ENCODE peak calls at places on chromosomes 6 and 20, in seven cellular contexts. O, P, Q, R, V, B and T are unnamed samples.

GRCh38 chr20:30815577-30816181 is 441.8 kb upstream of the DEFB115 start:
- DNase-seq in O (no peak), P (no peak), Q (no peak), R (no peak), V (no peak), B (no peak), T (peak)

GRCh38 chr6:21137708-21138358 is 455.7 kb upstream of the SOX4 start:
- DNase-seq in O (peak), P (peak), Q (no peak), R (no peak), V (no peak), B (no peak), T (no peak)

GRCh38 chr6:105164418-105164817 is 15.4 kb downstream of the POPDC3 start:
- DNase-seq in O (no peak), P (peak), Q (no peak), R (no peak), V (peak), B (peak), T (no peak)

GRCh38 chr20:5835234-5835845 is 85.1 kb downstream of the SHLD1 start:
- DNase-seq in O (no peak), P (peak), Q (no peak), R (no peak), V (peak), B (no peak), T (no peak)

GRCh38 chr20:33463332-33464101 is 20.0 kb upstream of the SNTA1 start:
- DNase-seq in O (no peak), P (no peak), Q (no peak), R (no peak), V (no peak), B (no peak), T (no peak)

GRCh38 chr20:50572922-50573777 is 63.0 kb downstream of the PTPN1 start:
- DNase-seq in O (peak), P (no peak), Q (peak), R (no peak), V (peak), B (peak), T (no peak)

GRCh38 chr20:38426006-38426405 is 9.1 kb downstream of the SNHG17 start:
- DNase-seq in O (peak), P (peak), Q (no peak), R (no peak), V (peak), B (no peak), T (no peak)

GRCh38 chr6:79466222-79466834 is 70.9 kb downstream of the LCA5 start:
- DNase-seq in O (no peak), P (peak), Q (no peak), R (no peak), V (peak), B (no peak), T (no peak)

GRCh38 chr20:10074513-10074912 is 39.7 kb downstream of the ANKEF1 start:
- DNase-seq in O (peak), P (peak), Q (no peak), R (no peak), V (peak), B (no peak), T (no peak)

GRCh38 chr6:50128420-50129005 is 78.8 kb upstream of the DEFB112 start:
- DNase-seq in O (no peak), P (peak), Q (no peak), R (no peak), V (peak), B (peak), T (no peak)

GRCh38 chr20:41180599-41181333 is 43.4 kb downstream of the PLCG1 start:
- DNase-seq in O (no peak), P (no peak), Q (peak), R (peak), V (no peak), B (no peak), T (peak)

GRCh38 chr6:25369043-25369442 is 89.9 kb downstream of the CARMIL1 start:
- DNase-seq in O (no peak), P (no peak), Q (no peak), R (no peak), V (no peak), B (no peak), T (no peak)

GRCh38 chr20:40173877-40174276 is 515.2 kb downstream of the MAFB start:
- DNase-seq in O (no peak), P (no peak), Q (no peak), R (no peak), V (no peak), B (no peak), T (no peak)

GRCh38 chr20:43655937-43656336 is 11.0 kb upstream of the MYBL2 start:
- DNase-seq in O (no peak), P (no peak), Q (no peak), R (no peak), V (no peak), B (no peak), T (no peak)

GRCh38 chr20:44097521-44098255 is 89.3 kb downstream of the JPH2 start:
- DNase-seq in O (no peak), P (peak), Q (no peak), R (no peak), V (no peak), B (no peak), T (no peak)

GRCh38 chr6:151490996-151491395 is 2.8 kb upstream of the CCDC170 start:
- DNase-seq in O (no peak), P (no peak), Q (no peak), R (no peak), V (no peak), B (no peak), T (no peak)

GRCh38 chr6:12962995-12963394 is 246.4 kb downstream of the PHACTR1 start:
- DNase-seq in O (no peak), P (no peak), Q (no peak), R (no peak), V (peak), B (no peak), T (no peak)

GRCh38 chr6:127564761-127565160 is 12.2 kb upstream of the C6orf58 start:
- DNase-seq in O (no peak), P (no peak), Q (no peak), R (no peak), V (no peak), B (no peak), T (no peak)

GRCh38 chr20:25534845-25535244 is 50.5 kb downstream of the NINL start:
- DNase-seq in O (no peak), P (no peak), Q (no peak), R (no peak), V (no peak), B (no peak), T (no peak)

GRCh38 chr20:62927128-62927705 is 912 bp upstream of the DIDO1 start:
- DNase-seq in O (no peak), P (no peak), Q (no peak), R (no peak), V (no peak), B (no peak), T (no peak)